ENCODE peak calls at places on chromosome 13, in nine cellular contexts. One of them, this sample, is unnamed.

GRCh38 chr13:70310720-70311119 is 202.5 kb upstream of the KLHL1 start:
- DNase-seq in GM10248: no peak
- DNase-seq in nephron progenitor cell: peak; percentile 18
- DNase-seq in astrocyte: peak; percentile 2
- DNase-seq in tibial artery: no peak
- DNase-seq in activated CD8-positive, alpha-beta T cell treated with anti-CD3 and anti-CD28 coated beads for 36 hours: no peak
- DNase-seq in hepatocyte: peak; percentile 68
- DNase-seq in CD8-positive, alpha-beta T cell: no peak
- DNase-seq in Calu3: peak; percentile 8
- DNase-seq in this sample: no peak

GRCh38 chr13:94710081-94710809 is 2.1 kb downstream of the SOX21 start:
- DNase-seq in GM10248: no peak
- DNase-seq in nephron progenitor cell: peak; percentile 8
- DNase-seq in astrocyte: no peak
- DNase-seq in tibial artery: no peak
- DNase-seq in activated CD8-positive, alpha-beta T cell treated with anti-CD3 and anti-CD28 coated beads for 36 hours: no peak
- DNase-seq in hepatocyte: no peak
- DNase-seq in CD8-positive, alpha-beta T cell: no peak
- DNase-seq in Calu3: no peak
- DNase-seq in this sample: no peak

GRCh38 chr13:37409756-37410155 is 188.8 kb downstream of the POSTN start:
- DNase-seq in GM10248: no peak
- DNase-seq in nephron progenitor cell: no peak
- DNase-seq in astrocyte: peak; percentile 87
- DNase-seq in tibial artery: no peak
- DNase-seq in activated CD8-positive, alpha-beta T cell treated with anti-CD3 and anti-CD28 coated beads for 36 hours: no peak
- DNase-seq in hepatocyte: no peak
- DNase-seq in CD8-positive, alpha-beta T cell: no peak
- DNase-seq in Calu3: no peak
- DNase-seq in this sample: no peak

GRCh38 chr13:105579821-105580707 is 955.4 kb downstream of the EFNB2 start:
- DNase-seq in GM10248: no peak
- DNase-seq in nephron progenitor cell: no peak
- DNase-seq in astrocyte: no peak
- DNase-seq in tibial artery: no peak
- DNase-seq in activated CD8-positive, alpha-beta T cell treated with anti-CD3 and anti-CD28 coated beads for 36 hours: no peak
- DNase-seq in hepatocyte: peak; percentile 9
- DNase-seq in CD8-positive, alpha-beta T cell: no peak
- DNase-seq in Calu3: no peak
- DNase-seq in this sample: no peak

GRCh38 chr13:76225815-76226489 is 589.8 kb downstream of the LMO7 start:
- DNase-seq in GM10248: no peak
- DNase-seq in nephron progenitor cell: peak; percentile 11
- DNase-seq in astrocyte: peak; percentile 26
- DNase-seq in tibial artery: no peak
- DNase-seq in activated CD8-positive, alpha-beta T cell treated with anti-CD3 and anti-CD28 coated beads for 36 hours: no peak
- DNase-seq in hepatocyte: peak; percentile 9
- DNase-seq in CD8-positive, alpha-beta T cell: no peak
- DNase-seq in Calu3: no peak
- DNase-seq in this sample: no peak

GRCh38 chr13:40064723-40065122 is 409.3 kb downstream of the COG6 start:
- DNase-seq in GM10248: no peak
- DNase-seq in nephron progenitor cell: no peak
- DNase-seq in astrocyte: peak; percentile 79
- DNase-seq in tibial artery: no peak
- DNase-seq in activated CD8-positive, alpha-beta T cell treated with anti-CD3 and anti-CD28 coated beads for 36 hours: no peak
- DNase-seq in hepatocyte: peak; percentile 45
- DNase-seq in CD8-positive, alpha-beta T cell: no peak
- DNase-seq in Calu3: peak; percentile 9
- DNase-seq in this sample: no peak

GRCh38 chr13:99310382-99311031 is 3.3 kb upstream of the GPR183 start:
- DNase-seq in GM10248: no peak
- DNase-seq in nephron progenitor cell: no peak
- DNase-seq in astrocyte: peak; percentile 84
- DNase-seq in tibial artery: no peak
- DNase-seq in activated CD8-positive, alpha-beta T cell treated with anti-CD3 and anti-CD28 coated beads for 36 hours: no peak
- DNase-seq in hepatocyte: no peak
- DNase-seq in CD8-positive, alpha-beta T cell: no peak
- DNase-seq in Calu3: no peak
- DNase-seq in this sample: no peak

GRCh38 chr13:95155093-95155492 is 146.2 kb downstream of the ABCC4 start:
- DNase-seq in GM10248: no peak
- DNase-seq in nephron progenitor cell: no peak
- DNase-seq in astrocyte: no peak
- DNase-seq in tibial artery: no peak
- DNase-seq in activated CD8-positive, alpha-beta T cell treated with anti-CD3 and anti-CD28 coated beads for 36 hours: no peak
- DNase-seq in hepatocyte: no peak
- DNase-seq in CD8-positive, alpha-beta T cell: no peak
- DNase-seq in Calu3: no peak
- DNase-seq in this sample: no peak

GRCh38 chr13:106033634-106034033 is 501.8 kb downstream of the EFNB2 start:
- DNase-seq in GM10248: no peak
- DNase-seq in nephron progenitor cell: no peak
- DNase-seq in astrocyte: peak; percentile 56
- DNase-seq in tibial artery: no peak
- DNase-seq in activated CD8-positive, alpha-beta T cell treated with anti-CD3 and anti-CD28 coated beads for 36 hours: no peak
- DNase-seq in hepatocyte: peak; percentile 23
- DNase-seq in CD8-positive, alpha-beta T cell: no peak
- DNase-seq in Calu3: no peak
- DNase-seq in this sample: no peak

GRCh38 chr13:23087884-23088283 is 92.9 kb upstream of the SGCG start:
- DNase-seq in GM10248: peak; percentile 48
- DNase-seq in nephron progenitor cell: peak; percentile 9
- DNase-seq in astrocyte: no peak
- DNase-seq in tibial artery: no peak
- DNase-seq in activated CD8-positive, alpha-beta T cell treated with anti-CD3 and anti-CD28 coated beads for 36 hours: peak; percentile 39
- DNase-seq in hepatocyte: peak; percentile 32
- DNase-seq in CD8-positive, alpha-beta T cell: no peak
- DNase-seq in Calu3: peak; percentile 32
- DNase-seq in this sample: no peak

GRCh38 chr13:93690139-93690538 is 463.5 kb downstream of the GPC6 start:
- DNase-seq in GM10248: no peak
- DNase-seq in nephron progenitor cell: peak; percentile 50
- DNase-seq in astrocyte: no peak
- DNase-seq in tibial artery: no peak
- DNase-seq in activated CD8-positive, alpha-beta T cell treated with anti-CD3 and anti-CD28 coated beads for 36 hours: no peak
- DNase-seq in hepatocyte: peak; percentile 52
- DNase-seq in CD8-positive, alpha-beta T cell: no peak
- DNase-seq in Calu3: no peak
- DNase-seq in this sample: no peak

GRCh38 chr13:78413887-78414553 is 189.3 kb downstream of the POU4F1 start:
- DNase-seq in GM10248: no peak
- DNase-seq in nephron progenitor cell: no peak
- DNase-seq in astrocyte: no peak
- DNase-seq in tibial artery: no peak
- DNase-seq in activated CD8-positive, alpha-beta T cell treated with anti-CD3 and anti-CD28 coated beads for 36 hours: no peak
- DNase-seq in hepatocyte: no peak
- DNase-seq in CD8-positive, alpha-beta T cell: no peak
- DNase-seq in Calu3: no peak
- DNase-seq in this sample: no peak

GRCh38 chr13:106917673-106918652 is 350.0 kb upstream of the ARGLU1 start:
- DNase-seq in GM10248: peak; percentile 81
- DNase-seq in nephron progenitor cell: peak; percentile 89
- DNase-seq in astrocyte: peak; percentile 41
- DNase-seq in tibial artery: peak; percentile 83
- DNase-seq in activated CD8-positive, alpha-beta T cell treated with anti-CD3 and anti-CD28 coated beads for 36 hours: peak; percentile 69
- DNase-seq in hepatocyte: peak; percentile 89
- DNase-seq in CD8-positive, alpha-beta T cell: peak; percentile 23
- DNase-seq in Calu3: peak; percentile 69
- DNase-seq in this sample: no peak

GRCh38 chr13:99870541-99870940 is 101.0 kb downstream of the ZIC5 start:
- DNase-seq in GM10248: no peak
- DNase-seq in nephron progenitor cell: no peak
- DNase-seq in astrocyte: no peak
- DNase-seq in tibial artery: no peak
- DNase-seq in activated CD8-positive, alpha-beta T cell treated with anti-CD3 and anti-CD28 coated beads for 36 hours: no peak
- DNase-seq in hepatocyte: no peak
- DNase-seq in CD8-positive, alpha-beta T cell: no peak
- DNase-seq in Calu3: no peak
- DNase-seq in this sample: no peak

GRCh38 chr13:50125306-50125555 is 110.0 kb downstream of the KCNRG start:
- DNase-seq in GM10248: peak; percentile 60
- DNase-seq in nephron progenitor cell: no peak
- DNase-seq in astrocyte: no peak
- DNase-seq in tibial artery: no peak
- DNase-seq in activated CD8-positive, alpha-beta T cell treated with anti-CD3 and anti-CD28 coated beads for 36 hours: no peak
- DNase-seq in hepatocyte: no peak
- DNase-seq in CD8-positive, alpha-beta T cell: no peak
- DNase-seq in Calu3: no peak
- DNase-seq in this sample: no peak

DNA sequence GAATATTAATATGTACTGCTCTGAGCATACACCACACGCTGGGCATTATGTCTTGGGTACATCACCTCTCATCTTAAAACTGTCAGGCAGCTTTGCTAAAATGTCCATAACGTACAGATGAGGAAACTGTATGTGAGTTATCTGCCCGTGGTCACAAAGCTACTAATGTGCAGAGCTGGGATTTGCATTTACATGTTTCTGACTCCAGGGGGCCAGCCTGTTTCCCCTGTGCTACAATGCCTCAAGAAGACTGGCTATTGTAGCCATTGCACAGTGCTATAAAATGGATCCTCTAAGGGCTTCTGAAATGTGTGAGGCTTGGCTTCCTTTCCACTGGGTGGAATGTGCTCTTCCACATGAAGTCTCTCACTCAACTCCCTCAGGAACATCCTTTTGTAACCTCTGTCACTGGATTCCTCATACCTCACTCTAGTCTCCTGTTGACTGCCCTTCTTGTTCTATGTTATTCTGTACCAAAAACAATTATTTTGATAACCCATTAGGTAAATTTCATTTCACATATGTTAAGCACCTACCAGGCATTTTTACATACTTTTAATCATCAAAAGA is 95.6 kb upstream of the HTR2A start:
- DNase-seq in GM10248: no peak
- DNase-seq in nephron progenitor cell: no peak
- DNase-seq in astrocyte: no peak
- DNase-seq in tibial artery: no peak
- DNase-seq in activated CD8-positive, alpha-beta T cell treated with anti-CD3 and anti-CD28 coated beads for 36 hours: peak; percentile 12
- DNase-seq in hepatocyte: no peak
- DNase-seq in CD8-positive, alpha-beta T cell: no peak
- DNase-seq in Calu3: peak; percentile 8
- DNase-seq in this sample: no peak
- TF ChIP-seq CTCF in GM10248: peak; percentile 21
- TF ChIP-seq CTCF in nephron progenitor cell: no peak
- TF ChIP-seq CTCF in astrocyte: peak; percentile 17
- TF ChIP-seq CTCF in tibial artery: no peak
- TF ChIP-seq CTCF in activated CD8-positive, alpha-beta T cell treated with anti-CD3 and anti-CD28 coated beads for 36 hours: no peak
- TF ChIP-seq CTCF in hepatocyte: no peak
- TF ChIP-seq CTCF in CD8-positive, alpha-beta T cell: no peak
- TF ChIP-seq CTCF in Calu3: peak; percentile 25
- TF ChIP-seq CTCF in this sample: peak; percentile 28

DNA sequence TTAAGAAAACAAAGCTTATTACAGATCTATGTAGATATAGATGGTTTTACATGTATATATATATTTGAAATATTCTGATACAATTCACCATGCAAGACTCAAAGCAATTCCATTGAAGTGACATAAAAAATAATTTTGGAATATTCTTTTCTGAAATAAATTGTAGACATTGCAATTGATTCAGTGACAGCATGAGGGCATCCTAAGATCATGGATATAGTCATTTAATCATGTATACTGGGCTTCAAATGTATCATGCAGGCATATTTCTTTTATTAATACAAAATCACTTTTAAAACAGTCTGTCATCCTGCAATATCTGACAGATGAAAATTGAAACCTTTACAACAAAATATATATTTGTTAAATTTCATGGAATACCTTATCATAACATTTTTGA is 286.7 kb upstream of the SLITRK6 start:
- DNase-seq in GM10248: no peak
- DNase-seq in nephron progenitor cell: no peak
- DNase-seq in astrocyte: no peak
- DNase-seq in tibial artery: no peak
- DNase-seq in activated CD8-positive, alpha-beta T cell treated with anti-CD3 and anti-CD28 coated beads for 36 hours: no peak
- DNase-seq in hepatocyte: no peak
- DNase-seq in CD8-positive, alpha-beta T cell: no peak
- DNase-seq in Calu3: no peak
- DNase-seq in this sample: no peak
- TF ChIP-seq CTCF in GM10248: no peak
- TF ChIP-seq CTCF in nephron progenitor cell: no peak
- TF ChIP-seq CTCF in astrocyte: peak; percentile 9
- TF ChIP-seq CTCF in tibial artery: no peak
- TF ChIP-seq CTCF in activated CD8-positive, alpha-beta T cell treated with anti-CD3 and anti-CD28 coated beads for 36 hours: no peak
- TF ChIP-seq CTCF in hepatocyte: peak; percentile 16
- TF ChIP-seq CTCF in CD8-positive, alpha-beta T cell: no peak
- TF ChIP-seq CTCF in Calu3: no peak
- TF ChIP-seq CTCF in this sample: no peak

DNA sequence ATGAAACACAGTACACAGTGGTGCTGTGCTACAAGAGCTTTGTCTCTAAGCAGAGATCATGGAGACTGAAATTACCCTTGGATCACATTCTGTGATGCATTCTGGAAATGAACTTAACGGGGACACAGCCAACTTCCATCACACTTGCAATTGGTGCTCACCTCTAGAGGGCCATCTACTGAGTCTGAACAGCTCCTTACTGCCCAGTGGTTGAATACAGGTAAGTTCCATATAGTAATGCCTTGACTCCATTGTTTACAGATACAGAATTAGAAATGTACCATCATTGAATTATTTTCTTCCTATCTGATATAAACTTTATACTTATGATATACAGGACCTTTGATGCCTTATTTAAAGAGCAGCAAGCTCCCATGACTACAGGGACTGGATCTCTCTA is 686.4 kb downstream of the PCDH9 start:
- DNase-seq in GM10248: peak; percentile 1
- DNase-seq in nephron progenitor cell: no peak
- DNase-seq in astrocyte: no peak
- DNase-seq in tibial artery: no peak
- DNase-seq in activated CD8-positive, alpha-beta T cell treated with anti-CD3 and anti-CD28 coated beads for 36 hours: no peak
- DNase-seq in hepatocyte: no peak
- DNase-seq in CD8-positive, alpha-beta T cell: no peak
- DNase-seq in Calu3: no peak
- DNase-seq in this sample: no peak
- TF ChIP-seq CTCF in GM10248: no peak
- TF ChIP-seq CTCF in nephron progenitor cell: no peak
- TF ChIP-seq CTCF in astrocyte: no peak
- TF ChIP-seq CTCF in tibial artery: no peak
- TF ChIP-seq CTCF in activated CD8-positive, alpha-beta T cell treated with anti-CD3 and anti-CD28 coated beads for 36 hours: no peak
- TF ChIP-seq CTCF in hepatocyte: no peak
- TF ChIP-seq CTCF in CD8-positive, alpha-beta T cell: no peak
- TF ChIP-seq CTCF in Calu3: no peak
- TF ChIP-seq CTCF in this sample: no peak

DNA sequence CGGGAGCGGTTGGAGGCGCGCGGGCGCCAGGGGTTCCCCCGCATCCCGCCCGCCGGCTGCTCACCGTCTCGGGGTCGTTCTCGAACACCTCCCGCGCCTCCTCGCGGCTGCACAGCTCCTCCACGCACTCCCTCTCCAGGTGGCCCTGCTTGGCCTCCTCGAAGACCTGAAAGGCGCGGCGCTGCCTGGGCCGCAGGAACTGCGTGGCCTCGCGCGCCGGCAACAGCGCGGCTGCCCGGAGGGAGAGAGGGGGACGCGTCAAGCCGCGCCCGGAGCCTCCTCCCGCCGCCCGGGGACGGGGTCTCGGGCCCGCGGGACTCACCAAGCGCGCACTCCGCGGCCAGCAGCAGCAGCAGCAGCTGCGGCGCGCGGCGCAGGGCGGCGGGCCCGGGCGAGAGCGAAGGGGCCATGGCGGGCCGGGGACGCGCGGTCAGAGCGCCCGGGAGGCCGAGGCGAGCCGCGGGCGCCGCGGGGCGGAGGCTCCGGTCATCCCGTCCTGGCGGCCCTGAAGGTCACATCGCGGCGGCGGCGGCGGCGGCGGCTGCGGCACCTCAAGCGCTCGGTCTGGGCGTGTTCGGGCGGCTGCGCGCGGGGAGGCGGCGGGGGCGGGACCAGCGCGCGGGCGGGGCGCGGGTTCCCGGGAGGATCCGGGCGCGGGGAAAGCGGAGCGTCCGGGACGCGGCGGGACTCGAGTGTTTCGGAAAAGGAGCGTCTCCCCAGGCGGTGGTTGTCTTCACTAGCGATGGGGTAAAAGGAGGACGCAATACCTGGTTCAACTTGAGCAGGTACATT is at the start of gene GAS6:
- DNase-seq in GM10248: peak; percentile 49
- DNase-seq in nephron progenitor cell: peak; percentile 81
- DNase-seq in astrocyte: no peak
- DNase-seq in tibial artery: peak; percentile 86
- DNase-seq in activated CD8-positive, alpha-beta T cell treated with anti-CD3 and anti-CD28 coated beads for 36 hours: no peak
- DNase-seq in hepatocyte: peak; percentile 69
- DNase-seq in CD8-positive, alpha-beta T cell: no peak
- DNase-seq in Calu3: no peak
- DNase-seq in this sample: no peak
- TF ChIP-seq CTCF in GM10248: no peak
- TF ChIP-seq CTCF in nephron progenitor cell: no peak
- TF ChIP-seq CTCF in astrocyte: no peak
- TF ChIP-seq CTCF in tibial artery: peak; percentile 22
- TF ChIP-seq CTCF in activated CD8-positive, alpha-beta T cell treated with anti-CD3 and anti-CD28 coated beads for 36 hours: no peak
- TF ChIP-seq CTCF in hepatocyte: peak; percentile 23
- TF ChIP-seq CTCF in CD8-positive, alpha-beta T cell: no peak
- TF ChIP-seq CTCF in Calu3: no peak
- TF ChIP-seq CTCF in this sample: no peak

This sample was measured in CD14-positive monocyte.